ENCODE peak calls at places on chromosome 3, in five cellular contexts. I, N, V, H and R are unnamed samples.

GRCh38 chr3:175434591-175434990 is 575.5 kb downstream of the NAALADL2 start:
- DNase-seq in N (no peak), H (no peak), I (no peak), V (no peak), R (no peak)

GRCh38 chr3:12993623-12994356 is 79.4 kb downstream of the IQSEC1 start:
- DNase-seq in H (peak; percentile 83), V (no peak), N (peak; percentile 61), I (no peak), R (peak; percentile 74)

GRCh38 chr3:13019243-13019701 is 54.0 kb downstream of the IQSEC1 start:
- DNase-seq in N (no peak), V (no peak), I (no peak), H (peak; percentile 70), R (no peak)

GRCh38 chr3:157078131-157078835 is 81.7 kb downstream of the CCNL1 start:
- DNase-seq in H (no peak), I (no peak), V (no peak), N (no peak), R (no peak)

GRCh38 chr3:40116478-40117162 is 192.9 kb upstream of the EIF1B start:
- DNase-seq in V (no peak), H (no peak), N (no peak), I (no peak), R (no peak)

GRCh38 chr3:53159415-53160135 is 1.4 kb upstream of the PRKCD start:
- DNase-seq in V (no peak), N (no peak), H (no peak), I (no peak), R (no peak)

GRCh38 chr3:133137042-133137393 is 98.8 kb downstream of the TMEM108 start:
- DNase-seq in I (no peak), V (no peak), H (no peak), N (no peak), R (no peak)

GRCh38 chr3:115211810-115212492 is 64.9 kb upstream of the ZBTB20 start:
- DNase-seq in I (no peak), H (no peak), V (no peak), N (no peak), R (no peak)

GRCh38 chr3:196559826-196560225 is 8.5 kb downstream of the WDR53 start:
- DNase-seq in N (no peak), H (no peak), V (no peak), I (no peak), R (no peak)

GRCh38 chr3:194871143-194871863 is 185.6 kb downstream of the FAM43A start:
- DNase-seq in H (peak; percentile 82), I (no peak), V (peak; percentile 90), N (peak; percentile 59), R (peak; percentile 34)

GRCh38 chr3:11559816-11560633 is 83.7 kb downstream of the VGLL4 start:
- DNase-seq in H (no peak), V (no peak), N (no peak), I (no peak), R (no peak)

GRCh38 chr3:69869643-69870042 is 129.9 kb upstream of the SAMMSON start:
- DNase-seq in H (no peak), I (no peak), N (no peak), V (no peak), R (no peak)

GRCh38 chr3:10758304-10759037 is 57.6 kb upstream of the SLC6A11 start:
- DNase-seq in H (peak; percentile 86), I (peak; percentile 44), V (no peak), N (peak; percentile 72), R (peak; percentile 80)

DNA sequence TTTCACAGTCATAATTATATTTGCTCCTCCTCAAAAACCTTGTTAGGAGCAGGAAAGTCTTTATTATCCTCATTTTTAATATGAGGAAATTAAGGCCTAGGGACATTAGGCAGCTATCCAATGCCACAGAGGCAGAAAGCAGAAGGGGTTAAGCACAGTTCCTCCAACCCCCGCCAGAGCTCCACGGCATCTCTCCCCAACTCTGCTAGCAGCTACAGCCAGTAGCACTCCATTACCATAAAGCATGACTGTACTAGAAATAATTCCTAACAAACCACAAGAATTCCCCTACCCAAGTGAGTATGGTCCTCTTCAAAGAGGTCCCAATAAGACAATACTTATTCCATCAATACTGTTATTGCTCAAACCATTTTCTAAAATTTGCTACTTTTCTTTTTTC is 9.8 kb downstream of the HEG1 start:
- DNase-seq in N (no peak), V (no peak), I (no peak), H (no peak), R (no peak)
- TF ChIP-seq CTCF in N (no peak), V (no peak), I (no peak), H (peak; percentile 55), R (no peak)

GRCh38 chr3:50227390-50228183 is 8.4 kb upstream of the GNAI2 start:
- DNase-seq in N (peak; percentile 94), H (peak; percentile 96), V (peak; percentile 97), I (peak; percentile 96), R (peak; percentile 95)
- TF ChIP-seq CTCF in N (peak; percentile 82), H (peak; percentile 69), V (peak; percentile 10), I (peak; percentile 90), R (peak; percentile 91)

GRCh38 chr3:189272500-189273119 is 100.8 kb downstream of the TPRG1 start:
- DNase-seq in V (no peak), I (no peak), N (no peak), H (no peak), R (peak; percentile 13)
- TF ChIP-seq CTCF in V (no peak), I (no peak), N (peak; percentile 31), H (peak; percentile 41), R (peak; percentile 57)

DNA sequence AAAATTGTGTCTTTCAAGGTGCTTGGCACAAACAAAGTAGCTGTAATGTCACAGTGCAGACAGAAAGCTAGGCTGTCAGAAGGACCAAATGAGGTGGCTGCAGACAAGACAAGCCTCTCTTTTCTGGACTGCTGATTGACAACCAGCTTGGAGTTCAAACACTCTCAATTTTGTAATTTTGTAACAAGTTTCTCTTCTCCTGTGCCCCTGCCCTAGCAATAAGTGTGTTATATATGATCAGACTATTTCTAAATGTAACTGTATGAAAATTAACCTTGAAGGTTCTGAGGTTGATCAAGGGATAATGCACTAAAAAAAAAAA is 172.0 kb downstream of the P3H2 start:
- DNase-seq in V (no peak), I (no peak), H (no peak), N (no peak), R (no peak)
- TF ChIP-seq CTCF in V (no peak), I (no peak), H (no peak), N (no peak), R (no peak)

DNA sequence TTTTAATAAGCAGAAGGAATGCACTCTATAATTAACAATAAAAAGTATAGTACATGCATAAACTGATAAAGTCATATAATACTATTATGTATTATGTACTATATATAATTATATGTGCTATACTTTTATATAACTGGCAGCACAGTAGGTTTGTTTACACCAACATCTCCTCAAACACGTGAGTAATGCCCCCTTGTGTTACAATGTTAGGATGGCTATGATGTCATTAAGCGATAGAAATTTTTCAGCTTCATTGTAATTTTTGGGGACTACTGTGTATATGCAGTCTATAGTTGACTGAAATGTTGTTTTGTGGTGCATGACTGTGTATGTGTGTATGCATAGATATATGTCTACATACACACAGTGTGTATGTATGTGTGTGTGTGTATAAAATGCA is 100.6 kb downstream of the SLMAP start:
- DNase-seq in V (no peak), I (no peak), H (peak; percentile 7), N (no peak), R (no peak)
- TF ChIP-seq CTCF in V (no peak), I (no peak), H (peak; percentile 35), N (no peak), R (peak; percentile 21)

DNA sequence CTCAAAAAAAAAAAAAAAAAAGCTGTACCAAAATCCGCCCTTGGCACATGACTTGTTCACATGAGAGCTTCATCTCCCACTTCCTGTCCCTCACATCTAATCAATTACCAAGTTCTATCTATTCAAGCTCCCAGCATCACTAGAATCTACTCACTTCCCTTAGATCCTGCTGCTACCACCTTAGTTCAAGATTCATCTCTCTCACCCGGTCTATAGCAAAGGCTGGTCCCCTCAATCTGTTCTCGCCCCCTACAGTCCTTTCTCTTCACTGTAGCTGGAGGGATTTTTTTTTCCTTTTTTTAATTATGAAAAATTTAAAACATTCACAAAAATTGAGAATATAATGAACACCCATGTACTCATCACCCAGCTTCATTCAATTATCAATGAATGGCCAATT is 16.7 kb upstream of the GPR160 start:
- DNase-seq in H (no peak), V (no peak), I (no peak), N (no peak), R (no peak)
- TF ChIP-seq CTCF in H (no peak), V (no peak), I (no peak), N (peak; percentile 23), R (peak; percentile 10)